ENCODE peak calls at places on chromosome 6, in seven cellular contexts. One of them, this sample, is unnamed.

GRCh38 chr6:84847349-84848160 is 83.2 kb upstream of the TBX18 start:
- DNase-seq in CD8-positive, alpha-beta T cell: no peak
- DNase-seq in A549: no peak
- DNase-seq in K562: no peak
- DNase-seq in PC-3: peak; percentile 25
- DNase-seq in cardiac fibroblast: peak; percentile 50
- DNase-seq in fibroblast of lung: peak; percentile 25
- DNase-seq in this sample: no peak

GRCh38 chr6:108446629-108447150 is 114.0 kb upstream of the FOXO3 start:
- DNase-seq in cardiac fibroblast: no peak
- DNase-seq in K562: no peak
- DNase-seq in CD8-positive, alpha-beta T cell: no peak
- DNase-seq in PC-3: no peak
- DNase-seq in A549: no peak
- DNase-seq in fibroblast of lung: no peak
- DNase-seq in this sample: no peak

GRCh38 chr6:120606743-120607142 is 727.5 kb downstream of the TBC1D32 start:
- DNase-seq in fibroblast of lung: no peak
- DNase-seq in CD8-positive, alpha-beta T cell: no peak
- DNase-seq in PC-3: no peak
- DNase-seq in cardiac fibroblast: no peak
- DNase-seq in A549: no peak
- DNase-seq in K562: no peak
- DNase-seq in this sample: no peak

GRCh38 chr6:31430449-31430848 is 27.1 kb downstream of the MICA start:
- DNase-seq in PC-3: no peak
- DNase-seq in K562: no peak
- DNase-seq in cardiac fibroblast: no peak
- DNase-seq in CD8-positive, alpha-beta T cell: no peak
- DNase-seq in fibroblast of lung: no peak
- DNase-seq in A549: no peak
- DNase-seq in this sample: no peak

GRCh38 chr6:36633915-36634314 is 39.8 kb downstream of the SRSF3 start:
- DNase-seq in cardiac fibroblast: peak; percentile 97
- DNase-seq in A549: no peak
- DNase-seq in PC-3: peak; percentile 67
- DNase-seq in CD8-positive, alpha-beta T cell: no peak
- DNase-seq in fibroblast of lung: peak; percentile 92
- DNase-seq in K562: no peak
- DNase-seq in this sample: no peak

GRCh38 chr6:12012566-12013367 is 655 bp downstream of the HIVEP1 start:
- DNase-seq in cardiac fibroblast: peak; percentile 92
- DNase-seq in fibroblast of lung: peak; percentile 81
- DNase-seq in K562: peak; percentile 45
- DNase-seq in CD8-positive, alpha-beta T cell: peak; percentile 70
- DNase-seq in A549: peak; percentile 50
- DNase-seq in PC-3: peak; percentile 80
- DNase-seq in this sample: peak; percentile 81

GRCh38 chr6:136987526-136987925 is 57.2 kb downstream of the IL20RA start:
- DNase-seq in PC-3: peak; percentile 59
- DNase-seq in A549: no peak
- DNase-seq in fibroblast of lung: no peak
- DNase-seq in K562: no peak
- DNase-seq in cardiac fibroblast: no peak
- DNase-seq in CD8-positive, alpha-beta T cell: no peak
- DNase-seq in this sample: no peak

GRCh38 chr6:133921249-133921859 is 31.7 kb upstream of the TBPL1 start:
- DNase-seq in CD8-positive, alpha-beta T cell: peak; percentile 66
- DNase-seq in PC-3: peak; percentile 88
- DNase-seq in fibroblast of lung: peak; percentile 86
- DNase-seq in K562: peak; percentile 81
- DNase-seq in cardiac fibroblast: peak; percentile 89
- DNase-seq in A549: peak; percentile 65
- DNase-seq in this sample: peak; percentile 28

GRCh38 chr6:143260857-143261256 is 189.6 kb downstream of the ADAT2 start:
- DNase-seq in PC-3: peak; percentile 64
- DNase-seq in K562: no peak
- DNase-seq in cardiac fibroblast: no peak
- DNase-seq in CD8-positive, alpha-beta T cell: no peak
- DNase-seq in fibroblast of lung: no peak
- DNase-seq in A549: no peak
- DNase-seq in this sample: no peak

GRCh38 chr6:128167552-128167951 is 266.7 kb upstream of the THEMIS start:
- DNase-seq in CD8-positive, alpha-beta T cell: no peak
- DNase-seq in cardiac fibroblast: no peak
- DNase-seq in fibroblast of lung: no peak
- DNase-seq in K562: no peak
- DNase-seq in PC-3: peak; percentile 25
- DNase-seq in A549: no peak
- DNase-seq in this sample: no peak

GRCh38 chr6:27095914-27096313 is 151.6 kb upstream of the PRSS16 start:
- DNase-seq in PC-3: no peak
- DNase-seq in A549: no peak
- DNase-seq in fibroblast of lung: no peak
- DNase-seq in cardiac fibroblast: no peak
- DNase-seq in CD8-positive, alpha-beta T cell: no peak
- DNase-seq in K562: no peak
- DNase-seq in this sample: no peak

GRCh38 chr6:101534386-101534785 is 140.9 kb downstream of the GRIK2 start:
- DNase-seq in PC-3: no peak
- DNase-seq in K562: no peak
- DNase-seq in fibroblast of lung: peak; percentile 33
- DNase-seq in A549: no peak
- DNase-seq in CD8-positive, alpha-beta T cell: no peak
- DNase-seq in cardiac fibroblast: peak; percentile 8
- DNase-seq in this sample: no peak

GRCh38 chr6:36459483-36459882 is 16.7 kb downstream of the KCTD20 start:
- DNase-seq in A549: no peak
- DNase-seq in cardiac fibroblast: no peak
- DNase-seq in PC-3: no peak
- DNase-seq in CD8-positive, alpha-beta T cell: no peak
- DNase-seq in K562: no peak
- DNase-seq in fibroblast of lung: peak; percentile 33
- DNase-seq in this sample: no peak

GRCh38 chr6:33112148-33112547 is 36.4 kb downstream of the HLA-DPB1 start:
- DNase-seq in CD8-positive, alpha-beta T cell: no peak
- DNase-seq in PC-3: peak; percentile 51
- DNase-seq in A549: no peak
- DNase-seq in K562: peak; percentile 54
- DNase-seq in fibroblast of lung: peak; percentile 55
- DNase-seq in cardiac fibroblast: peak; percentile 49
- DNase-seq in this sample: peak; percentile 16

GRCh38 chr6:69416739-69417138 is 380.1 kb downstream of the LMBRD1 start:
- DNase-seq in A549: no peak
- DNase-seq in fibroblast of lung: peak; percentile 77
- DNase-seq in CD8-positive, alpha-beta T cell: no peak
- DNase-seq in K562: no peak
- DNase-seq in cardiac fibroblast: peak; percentile 11
- DNase-seq in PC-3: peak; percentile 2
- DNase-seq in this sample: peak; percentile 82

GRCh38 chr6:55758156-55758942 is 117.0 kb downstream of the BMP5 start:
- DNase-seq in A549: peak; percentile 8
- DNase-seq in CD8-positive, alpha-beta T cell: no peak
- DNase-seq in cardiac fibroblast: peak; percentile 75
- DNase-seq in PC-3: peak; percentile 97
- DNase-seq in K562: no peak
- DNase-seq in fibroblast of lung: peak; percentile 93
- DNase-seq in this sample: peak; percentile 18

DNA sequence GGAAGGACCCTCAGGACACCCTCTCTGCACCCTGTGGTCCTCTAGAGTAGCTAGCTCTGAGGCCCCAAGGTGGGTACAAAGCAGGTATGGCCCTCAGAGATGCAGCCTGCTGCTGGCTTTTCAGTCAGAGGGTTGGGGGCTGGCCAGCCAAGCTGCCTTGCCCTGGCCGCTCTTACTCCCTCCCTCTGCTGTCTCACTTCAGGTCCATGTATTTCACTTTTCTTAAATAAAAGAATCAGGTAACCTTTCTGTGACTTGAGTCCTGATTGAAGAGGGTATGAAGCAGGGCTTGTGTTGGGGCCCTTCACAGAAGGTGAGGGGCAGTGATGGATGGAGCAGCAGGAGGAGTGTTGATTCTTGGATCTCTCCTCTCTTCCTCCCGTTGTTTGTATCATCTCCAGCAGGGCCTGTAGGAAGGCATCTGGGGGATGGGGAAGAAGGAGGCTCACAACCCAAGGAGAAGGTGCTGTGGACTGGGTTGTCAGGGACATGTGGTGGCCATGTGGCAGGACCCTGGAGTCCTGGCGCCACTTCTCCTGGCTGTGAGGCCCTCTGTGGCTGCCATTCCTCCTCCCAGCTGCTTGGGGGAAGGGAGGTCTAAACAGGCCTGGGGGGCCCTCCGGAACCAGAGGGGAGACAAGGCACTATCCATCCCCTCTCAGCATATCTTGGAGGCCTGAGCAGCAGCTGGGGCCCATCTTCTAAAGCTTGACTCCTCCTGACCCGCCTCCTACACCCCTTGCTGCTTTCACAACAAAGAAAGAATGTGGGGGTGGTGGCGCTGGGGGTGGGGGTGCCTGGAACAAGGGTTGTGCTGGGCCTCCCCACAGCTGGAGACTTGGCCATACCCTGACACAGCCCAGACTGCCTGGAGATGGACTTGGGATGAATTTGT is 1.0 kb upstream of the PTK7 start:
- DNase-seq in cardiac fibroblast: peak; percentile 91
- DNase-seq in CD8-positive, alpha-beta T cell: no peak
- DNase-seq in fibroblast of lung: peak; percentile 88
- DNase-seq in A549: no peak
- DNase-seq in K562: no peak
- DNase-seq in PC-3: no peak
- DNase-seq in this sample: no peak
- H3K4me3 ChIP-seq in cardiac fibroblast: peak overlapping the region; percentile 49
- H3K4me3 ChIP-seq in CD8-positive, alpha-beta T cell: no peak overlapping the region
- H3K4me3 ChIP-seq in fibroblast of lung: peak overlapping the region; percentile 34
- H3K4me3 ChIP-seq in A549: no peak overlapping the region
- H3K4me3 ChIP-seq in K562: no peak overlapping the region
- H3K4me3 ChIP-seq in PC-3: no peak overlapping the region
- H3K4me3 ChIP-seq in this sample: peak overlapping the region; percentile 52

GRCh38 chr6:100457251-100457990 is 7.3 kb downstream of the SIM1 start:
- DNase-seq in CD8-positive, alpha-beta T cell: no peak
- DNase-seq in PC-3: no peak
- DNase-seq in fibroblast of lung: no peak
- DNase-seq in A549: no peak
- DNase-seq in cardiac fibroblast: no peak
- DNase-seq in K562: no peak
- DNase-seq in this sample: no peak

GRCh38 chr6:100458841-100459154 is 5.9 kb downstream of the SIM1 start:
- DNase-seq in PC-3: no peak
- DNase-seq in A549: no peak
- DNase-seq in fibroblast of lung: no peak
- DNase-seq in CD8-positive, alpha-beta T cell: no peak
- DNase-seq in K562: no peak
- DNase-seq in cardiac fibroblast: no peak
- DNase-seq in this sample: no peak

GRCh38 chr6:100460650-100461204 is 4.0 kb downstream of the SIM1 start:
- DNase-seq in A549: peak; percentile 28
- DNase-seq in cardiac fibroblast: no peak
- DNase-seq in K562: peak; percentile 42
- DNase-seq in PC-3: no peak
- DNase-seq in CD8-positive, alpha-beta T cell: no peak
- DNase-seq in fibroblast of lung: no peak
- DNase-seq in this sample: no peak

GRCh38 chr6:100461273-100461919 is 3.3 kb downstream of the SIM1 start:
- DNase-seq in A549: peak; percentile 71
- DNase-seq in fibroblast of lung: no peak
- DNase-seq in PC-3: no peak
- DNase-seq in CD8-positive, alpha-beta T cell: no peak
- DNase-seq in cardiac fibroblast: no peak
- DNase-seq in K562: no peak
- DNase-seq in this sample: no peak

DNA sequence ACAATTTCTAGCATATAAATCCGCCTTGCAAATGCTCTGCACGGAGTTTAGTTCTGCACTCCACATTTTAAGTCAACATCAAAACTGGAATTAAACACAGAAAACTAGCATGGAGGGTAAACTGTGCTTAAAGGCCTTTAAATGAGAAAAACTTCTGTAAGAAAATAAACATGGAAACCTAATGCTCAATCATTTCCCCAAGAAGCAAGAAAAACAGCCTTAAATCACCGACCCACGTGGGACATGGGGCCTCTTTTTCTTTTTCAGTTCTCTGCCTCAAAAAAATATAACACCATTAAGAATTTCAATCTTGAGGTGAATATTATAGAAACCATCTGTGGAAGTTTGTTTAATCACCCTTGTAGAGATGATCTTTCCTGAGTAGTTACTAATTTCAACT is 5.4 kb downstream of the SIM1 start:
- DNase-seq in A549: no peak
- DNase-seq in K562: no peak
- DNase-seq in PC-3: no peak
- DNase-seq in CD8-positive, alpha-beta T cell: no peak
- DNase-seq in fibroblast of lung: no peak
- DNase-seq in cardiac fibroblast: no peak
- DNase-seq in this sample: no peak
- TF ChIP-seq CTCF in A549: no peak
- TF ChIP-seq CTCF in K562: no peak
- TF ChIP-seq CTCF in PC-3: no peak
- TF ChIP-seq CTCF in CD8-positive, alpha-beta T cell: no peak
- TF ChIP-seq CTCF in fibroblast of lung: no peak
- TF ChIP-seq CTCF in cardiac fibroblast: no peak
- TF ChIP-seq CTCF in this sample: no peak

GRCh38 chr6:24945046-24945445 is 9.3 kb upstream of the RIPOR2 start:
- DNase-seq in PC-3: no peak
- DNase-seq in cardiac fibroblast: no peak
- DNase-seq in K562: no peak
- DNase-seq in fibroblast of lung: no peak
- DNase-seq in CD8-positive, alpha-beta T cell: no peak
- DNase-seq in A549: no peak
- DNase-seq in this sample: no peak

GRCh38 chr6:24943774-24944173 is 8.0 kb upstream of the RIPOR2 start:
- DNase-seq in CD8-positive, alpha-beta T cell: no peak
- DNase-seq in A549: no peak
- DNase-seq in K562: no peak
- DNase-seq in fibroblast of lung: no peak
- DNase-seq in cardiac fibroblast: no peak
- DNase-seq in PC-3: no peak
- DNase-seq in this sample: no peak

GRCh38 chr6:24936641-24937317 is 1.0 kb upstream of the RIPOR2 start:
- DNase-seq in CD8-positive, alpha-beta T cell: peak; percentile 60
- DNase-seq in fibroblast of lung: no peak
- DNase-seq in cardiac fibroblast: no peak
- DNase-seq in A549: no peak
- DNase-seq in K562: no peak
- DNase-seq in PC-3: peak; percentile 22
- DNase-seq in this sample: no peak

GRCh38 chr6:24935753-24936152 is at the start of gene RIPOR2:
- DNase-seq in cardiac fibroblast: peak; percentile 23
- DNase-seq in A549: no peak
- DNase-seq in CD8-positive, alpha-beta T cell: peak; percentile 81
- DNase-seq in fibroblast of lung: no peak
- DNase-seq in PC-3: no peak
- DNase-seq in K562: no peak
- DNase-seq in this sample: no peak

GRCh38 chr6:24940311-24940917 is 4.7 kb upstream of the RIPOR2 start:
- DNase-seq in cardiac fibroblast: no peak
- DNase-seq in CD8-positive, alpha-beta T cell: no peak
- DNase-seq in K562: no peak
- DNase-seq in fibroblast of lung: no peak
- DNase-seq in A549: no peak
- DNase-seq in PC-3: no peak
- DNase-seq in this sample: no peak
- H3K4me3 ChIP-seq in cardiac fibroblast: no peak overlapping the region
- H3K4me3 ChIP-seq in CD8-positive, alpha-beta T cell: no peak overlapping the region
- H3K4me3 ChIP-seq in K562: no peak overlapping the region
- H3K4me3 ChIP-seq in fibroblast of lung: no peak overlapping the region
- H3K4me3 ChIP-seq in A549: no peak overlapping the region
- H3K4me3 ChIP-seq in PC-3: no peak overlapping the region
- H3K4me3 ChIP-seq in this sample: no peak overlapping the region

GRCh38 chr6:92879526-92879925 is 539.8 kb downstream of the EPHA7 start:
- DNase-seq in K562: no peak
- DNase-seq in fibroblast of lung: no peak
- DNase-seq in cardiac fibroblast: no peak
- DNase-seq in CD8-positive, alpha-beta T cell: no peak
- DNase-seq in PC-3: no peak
- DNase-seq in A549: no peak
- DNase-seq in this sample: no peak
- TF ChIP-seq CTCF in K562: no peak
- TF ChIP-seq CTCF in fibroblast of lung: no peak
- TF ChIP-seq CTCF in cardiac fibroblast: no peak
- TF ChIP-seq CTCF in CD8-positive, alpha-beta T cell: no peak
- TF ChIP-seq CTCF in PC-3: no peak
- TF ChIP-seq CTCF in A549: no peak
- TF ChIP-seq CTCF in this sample: no peak